ENCODE peak calls at places on chromosome 9, in four cellular contexts. H, Y, W and V are unnamed samples.

GRCh38 chr9:95887926-95888497 is 12.5 kb downstream of the ERCC6L2 start:
- DNase-seq in W (no peak), Y (no peak), H (no peak), V (no peak)

GRCh38 chr9:37904647-37905505 is 949 bp upstream of the SLC25A51 start:
- DNase-seq in Y (no peak), W (peak), H (no peak), V (peak)

GRCh38 chr9:115373710-115374045 is 255.7 kb upstream of the TNC start:
- DNase-seq in Y (no peak), H (no peak), W (no peak), V (no peak)

GRCh38 chr9:77020438-77021264 is 1.2 kb downstream of the FOXB2 start:
- DNase-seq in W (peak), Y (no peak), H (no peak), V (no peak)

GRCh38 chr9:94128580-94128979 is 44.3 kb downstream of the PTPDC1 start:
- DNase-seq in W (no peak), H (no peak), Y (no peak), V (no peak)

GRCh38 chr9:126376903-126377342 is 50.3 kb downstream of the MVB12B start:
- DNase-seq in H (no peak), Y (no peak), W (peak), V (no peak)

GRCh38 chr9:84970432-84970831 is 300.9 kb downstream of the NTRK2 start:
- DNase-seq in Y (no peak), H (no peak), W (no peak), V (no peak)

GRCh38 chr9:9437641-9438040 is 1175.2 kb downstream of the PTPRD start:
- DNase-seq in Y (no peak), W (no peak), H (no peak), V (no peak)

GRCh38 chr9:35845824-35846771 is 17.1 kb downstream of the TMEM8B start:
- DNase-seq in Y (no peak), W (no peak), H (peak), V (no peak)

GRCh38 chr9:4206718-4207117 is 93.2 kb downstream of the GLIS3 start:
- DNase-seq in W (no peak), H (no peak), Y (no peak), V (no peak)

GRCh38 chr9:107174441-107174840 is 108.6 kb upstream of the RAD23B start:
- DNase-seq in Y (no peak), H (no peak), W (no peak), V (no peak)

GRCh38 chr9:114893622-114894021 is 36.8 kb downstream of the TNFSF8 start:
- DNase-seq in Y (no peak), W (no peak), H (no peak), V (no peak)

GRCh38 chr9:133351908-133352634 is 4.1 kb downstream of the RPL7A start:
- DNase-seq in Y (no peak), W (peak), H (peak), V (no peak)

GRCh38 chr9:119968837-119969707 is 599.8 kb upstream of the BRINP1 start:
- DNase-seq in W (peak), Y (no peak), H (peak), V (peak)

GRCh38 chr9:81759680-81760215 is 70.4 kb upstream of the TLE1 start:
- DNase-seq in H (no peak), W (peak), Y (no peak), V (no peak)

GRCh38 chr9:110648698-110649097 is 19.9 kb upstream of the MUSK start:
- DNase-seq in W (no peak), H (no peak), Y (no peak), V (peak)

GRCh38 chr9:98518556-98518955 is 190.2 kb downstream of the GABBR2 start:
- DNase-seq in Y (no peak), H (no peak), W (no peak), V (no peak)

GRCh38 chr9:71758785-71759184 is 9.5 kb downstream of the CEMIP2 start:
- DNase-seq in H (no peak), W (no peak), Y (no peak), V (peak)

GRCh38 chr9:27791311-27791710 is 218.0 kb upstream of the C9orf72 start:
- DNase-seq in W (no peak), Y (no peak), H (no peak), V (no peak)

GRCh38 chr9:107523539-107523938 is 34.0 kb upstream of the KLF4 start:
- DNase-seq in H (no peak), W (no peak), Y (no peak), V (no peak)

GRCh38 chr9:69649566-69650260 is 22.5 kb downstream of the APBA1 start:
- DNase-seq in Y (no peak), W (no peak), H (no peak), V (no peak)

GRCh38 chr9:106962105-106962504 is 99.1 kb downstream of the ZNF462 start:
- DNase-seq in Y (no peak), H (no peak), W (no peak), V (no peak)

GRCh38 chr9:73154271-73154670 is 2.6 kb downstream of the ANXA1 start:
- DNase-seq in Y (no peak), H (no peak), W (no peak), V (no peak)

GRCh38 chr9:3074247-3074646 is 230.4 kb upstream of the PUM3 start:
- DNase-seq in W (no peak), H (no peak), Y (no peak), V (no peak)

GRCh38 chr9:83336696-83337095 is 201.5 kb downstream of the FRMD3 start:
- DNase-seq in H (no peak), Y (no peak), W (no peak), V (peak)

GRCh38 chr9:27548055-27548741 is 18.6 kb upstream of the MOB3B start:
- DNase-seq in H (no peak), Y (no peak), W (peak), V (no peak)

GRCh38 chr9:87836951-87837715 is 45.5 kb upstream of the SPATA31E1 start:
- DNase-seq in W (no peak), Y (no peak), H (no peak), V (no peak)

GRCh38 chr9:122860319-122861142 is 32.1 kb upstream of the PDCL start:
- DNase-seq in Y (no peak), W (no peak), H (no peak), V (no peak)

GRCh38 chr9:84266087-84266561 is 74.4 kb downstream of the SLC28A3 start:
- DNase-seq in H (peak), W (no peak), Y (no peak), V (no peak)

GRCh38 chr9:21711504-21711903 is 90.9 kb upstream of the MTAP start:
- DNase-seq in Y (no peak), H (no peak), W (no peak), V (no peak)

GRCh38 chr9:91835632-91836031 is 114.4 kb downstream of the ROR2 start:
- DNase-seq in H (no peak), Y (no peak), W (no peak), V (no peak)

GRCh38 chr9:89378541-89378940 is 60.2 kb downstream of the SECISBP2 start:
- DNase-seq in Y (no peak), H (no peak), W (no peak), V (no peak)

GRCh38 chr9:123742009-123742767 is 187.7 kb downstream of the DENND1A start:
- DNase-seq in H (no peak), Y (no peak), W (no peak), V (no peak)

GRCh38 chr9:214488-215448 is at the start of gene DOCK8:
- DNase-seq in Y (no peak), W (peak), H (peak), V (peak)

GRCh38 chr9:124371183-124371582 is 44.1 kb downstream of the PSMB7 start:
- DNase-seq in H (no peak), Y (no peak), W (no peak), V (no peak)

GRCh38 chr9:110571801-110572490 is 7.6 kb downstream of the SVEP1 start:
- DNase-seq in H (no peak), Y (no peak), W (no peak), V (no peak)

GRCh38 chr9:32571969-32572899 is 725 bp downstream of the NDUFB6 start:
- DNase-seq in Y (peak), H (peak), W (peak), V (peak)

GRCh38 chr9:14155237-14155636 is 158.7 kb downstream of the NFIB start:
- DNase-seq in H (no peak), W (no peak), Y (no peak), V (no peak)

GRCh38 chr9:6149315-6149714 is 66.3 kb upstream of the IL33 start:
- DNase-seq in H (no peak), Y (no peak), W (no peak), V (no peak)
- TF ChIP-seq USF1 in H (no peak), Y (no peak), W (no peak), V (no peak)

GRCh38 chr9:34652608-34653007 is 623 bp downstream of the IL11RA start:
- DNase-seq in H (no peak), W (no peak), Y (no peak), V (no peak)

GRCh38 chr9:34653131-34653530 is 1.1 kb downstream of the IL11RA start:
- DNase-seq in Y (no peak), W (peak), H (no peak), V (no peak)

GRCh38 chr9:34650816-34651215 is 1.2 kb upstream of the IL11RA start:
- DNase-seq in W (peak), Y (no peak), H (no peak), V (no peak)

GRCh38 chr9:34651286-34651685 is 699 bp upstream of the IL11RA start:
- DNase-seq in H (no peak), Y (no peak), W (no peak), V (no peak)

GRCh38 chr9:34651876-34652602 is at the start of gene IL11RA:
- DNase-seq in H (peak), W (no peak), Y (no peak), V (peak)
- TF ChIP-seq USF1 in H (no peak), W (no peak), Y (no peak), V (no peak)

DNA sequence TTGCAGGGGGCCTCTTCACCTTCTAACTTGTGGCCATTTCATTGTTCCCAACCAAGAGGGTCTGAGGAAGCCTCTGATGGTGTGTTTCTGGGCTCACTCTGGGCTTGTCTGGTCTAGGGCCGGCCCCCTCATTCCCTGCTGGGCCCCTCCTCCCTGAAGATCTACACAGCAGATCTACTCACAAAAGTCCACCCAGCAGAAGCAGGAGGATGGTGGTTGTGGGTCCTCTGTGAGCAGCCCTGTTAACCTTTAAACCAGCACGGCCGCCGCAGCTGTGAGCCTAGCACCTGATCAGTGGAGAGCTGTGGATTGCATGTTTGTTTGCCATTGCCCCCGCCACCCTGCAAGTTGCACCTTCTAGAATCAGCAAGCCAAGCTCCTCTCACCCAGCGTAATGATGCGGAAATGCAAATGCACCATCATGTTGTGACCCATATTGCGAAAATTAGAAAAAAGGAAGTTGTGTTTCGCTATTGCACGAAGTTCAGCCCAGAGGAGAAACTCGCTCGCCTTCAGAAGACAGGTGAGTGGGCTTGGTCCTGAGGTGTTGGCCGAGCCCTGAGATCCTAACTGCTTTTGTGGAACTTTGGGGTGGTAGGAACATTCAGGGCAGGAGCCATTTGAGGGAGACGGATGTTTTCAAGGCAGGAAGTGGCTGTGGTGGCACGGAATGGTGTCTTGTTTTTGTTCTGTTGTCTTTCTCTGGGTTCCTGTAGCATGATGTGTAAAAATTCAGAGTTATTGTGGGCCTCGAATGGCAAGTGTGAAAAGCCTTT is 16.7 kb downstream of the FGD3 start:
- DNase-seq in W (no peak), H (no peak), Y (peak), V (no peak)
- TF ChIP-seq USF1 in W (no peak), H (no peak), Y (no peak), V (no peak)

GRCh38 chr9:129498451-129499376 is 122.2 kb downstream of the C9orf50 start:
- DNase-seq in Y (no peak), H (no peak), W (no peak), V (peak)
- TF ChIP-seq USF1 in Y (no peak), H (no peak), W (no peak), V (no peak)

DNA sequence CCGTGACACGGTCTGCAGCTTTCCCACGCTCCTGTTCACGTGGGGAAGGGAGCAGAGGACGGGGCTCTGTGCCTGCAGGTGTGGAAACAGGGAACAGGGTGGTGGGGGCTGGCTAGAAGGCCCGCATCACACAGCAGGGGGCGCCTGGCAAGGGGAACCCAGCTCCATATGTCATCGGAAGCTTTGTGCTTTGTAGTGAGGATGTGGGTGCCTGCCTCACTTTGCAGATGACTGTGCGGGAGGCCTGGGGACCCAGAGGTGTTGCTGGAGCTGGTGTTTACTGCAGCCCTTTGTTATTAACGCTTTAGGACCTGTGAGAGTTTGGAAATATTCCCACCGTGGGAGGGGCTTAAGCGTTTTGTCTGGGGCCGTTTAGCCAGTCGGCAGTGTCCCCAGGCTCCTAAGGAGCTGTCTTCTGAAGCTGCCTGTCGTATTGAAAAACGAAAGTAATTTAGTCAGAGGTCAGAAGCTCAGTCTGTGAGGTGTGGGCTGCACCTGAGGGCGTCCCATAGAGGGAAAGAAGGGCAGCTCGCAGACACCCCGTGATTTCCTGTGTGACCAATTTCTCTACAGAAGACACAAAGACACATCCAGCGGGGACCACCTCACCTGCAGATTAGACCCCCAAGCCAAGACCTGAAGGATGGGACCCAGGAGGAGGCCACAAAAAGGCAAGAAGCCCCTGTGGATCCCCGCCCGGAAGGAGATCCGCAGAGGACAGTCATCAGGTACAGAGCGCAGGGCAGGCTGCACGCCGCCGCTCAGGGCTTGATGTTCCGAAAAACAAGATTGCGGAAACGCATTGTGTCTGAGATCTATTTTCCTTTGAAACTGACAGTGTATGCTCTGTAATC is 9.1 kb downstream of the MAN1B1 start:
- DNase-seq in Y (peak), H (no peak), W (peak), V (peak)
- TF ChIP-seq USF1 in Y (no peak), H (no peak), W (no peak), V (no peak)

GRCh38 chr9:130935660-130936271 is 3.3 kb downstream of the FIBCD1 start:
- DNase-seq in H (no peak), Y (no peak), W (no peak), V (peak)
- TF ChIP-seq USF1 in H (no peak), Y (peak), W (no peak), V (no peak)

GRCh38 chr9:116543731-116544400 is 143.2 kb upstream of the TRIM32 start:
- DNase-seq in Y (no peak), H (no peak), W (no peak), V (no peak)
- TF ChIP-seq USF1 in Y (no peak), H (no peak), W (no peak), V (no peak)

DNA sequence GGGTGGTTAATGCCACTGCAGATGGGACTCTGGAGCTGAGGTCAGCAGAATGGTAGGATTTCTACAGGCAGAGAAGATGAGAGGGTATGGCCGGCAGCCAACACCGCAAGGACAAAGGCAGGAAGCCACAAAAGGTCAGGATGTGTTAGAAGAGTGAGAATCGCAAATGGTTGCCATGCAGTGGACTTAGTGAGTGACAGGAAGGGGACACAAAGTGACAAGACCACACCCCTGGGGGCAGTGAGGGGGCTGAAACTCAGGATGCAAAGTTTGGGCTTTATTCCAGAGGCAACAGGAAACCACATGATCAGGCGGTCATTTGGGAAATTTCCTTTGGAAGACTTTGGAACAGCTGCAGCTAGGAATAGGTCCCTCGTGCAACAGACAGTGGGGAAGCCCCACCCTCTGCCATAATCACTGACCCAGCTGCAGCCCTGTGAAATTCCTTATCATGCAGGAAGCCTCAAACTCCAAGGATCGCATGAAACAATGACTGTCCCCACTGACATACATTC is 14.2 kb upstream of the CCDC180 start:
- DNase-seq in Y (no peak), H (no peak), W (no peak), V (no peak)
- TF ChIP-seq USF1 in Y (no peak), H (no peak), W (no peak), V (no peak)

GRCh38 chr9:16133032-16133431 is 580.2 kb downstream of the CCDC171 start:
- DNase-seq in W (no peak), Y (no peak), H (no peak), V (no peak)

GRCh38 chr9:16132513-16132912 is 579.7 kb downstream of the CCDC171 start:
- DNase-seq in Y (no peak), W (no peak), H (no peak), V (no peak)

GRCh38 chr9:16134351-16134750 is 581.5 kb downstream of the CCDC171 start:
- DNase-seq in H (no peak), W (no peak), Y (no peak), V (no peak)

GRCh38 chr9:16135916-16136315 is 583.1 kb downstream of the CCDC171 start:
- DNase-seq in W (no peak), Y (no peak), H (no peak), V (no peak)

DNA sequence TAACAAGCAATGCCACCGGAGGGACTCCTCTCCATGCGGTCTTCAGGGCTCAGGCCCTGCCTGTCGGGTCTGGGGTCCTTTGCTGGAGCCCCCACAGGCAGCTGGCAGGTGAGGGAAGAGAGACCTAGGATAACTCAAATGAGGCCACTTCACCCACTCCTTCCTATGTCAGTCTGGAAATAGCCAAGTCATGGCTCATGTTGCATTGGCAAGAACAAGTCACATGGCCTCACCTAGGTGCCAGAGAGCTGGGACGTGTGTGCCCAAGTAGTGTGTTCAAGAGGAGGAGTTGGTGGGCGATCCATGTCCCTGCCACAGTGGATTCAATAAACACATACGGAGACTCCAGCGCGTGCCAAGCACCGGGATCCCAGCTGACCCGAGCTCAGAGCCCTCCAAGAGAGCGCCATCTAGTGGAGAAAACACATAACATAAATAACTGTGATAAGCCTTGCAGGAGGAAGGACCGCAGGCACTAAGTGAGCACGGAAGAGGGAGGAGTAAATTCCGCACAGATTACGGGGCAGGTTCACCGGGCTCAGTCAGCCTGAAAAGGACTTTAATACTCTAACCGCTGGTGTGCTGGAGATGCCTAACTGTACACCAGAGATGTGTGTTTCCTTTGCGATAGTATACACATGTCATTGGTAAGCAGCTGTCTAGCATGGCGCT is 580.8 kb downstream of the CCDC171 start:
- DNase-seq in H (peak), W (peak), Y (no peak), V (peak)
- TF ChIP-seq USF1 in H (no peak), W (no peak), Y (peak), V (no peak)

DNA sequence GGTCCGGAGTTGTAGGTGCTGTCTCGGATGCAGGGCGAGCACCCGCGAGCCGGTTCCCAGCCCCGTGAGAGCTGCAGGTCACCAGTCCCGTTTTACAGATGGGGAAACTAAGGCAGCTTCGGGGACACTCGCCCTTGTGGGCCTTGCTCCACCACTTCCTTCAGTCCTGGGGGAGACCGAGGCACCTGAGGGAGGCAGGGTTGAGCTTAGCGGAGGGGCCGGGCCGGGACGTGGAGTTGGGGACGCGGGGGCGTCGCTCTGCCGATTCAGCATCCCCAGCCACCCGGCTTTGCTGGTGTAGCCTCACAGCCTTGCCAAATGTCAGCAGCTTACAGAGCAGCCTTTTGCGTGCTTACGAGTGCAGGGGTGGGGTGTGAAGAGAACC is 530 bp downstream of the BBLN start:
- DNase-seq in W (peak), H (no peak), Y (no peak), V (peak)
- TF ChIP-seq USF1 in W (no peak), H (no peak), Y (no peak), V (no peak)